ENCODE peak calls at places on chromosomes 5 and 9, in eight cellular contexts. X is AG09309, D is fibroblast of pulmonary artery, U is dorsolateral prefrontal cortex, G is HepG2, S is psoas muscle, L is astrocyte of the spinal cord, R is hepatocyte. P is an unnamed sample.

GRCh38 chr5:7565559-7565958 is 169.6 kb downstream of the ADCY2 start:
- DNase-seq in D (no peak), X (no peak), U (peak), R (no peak), S (no peak), L (no peak), G (no peak), P (no peak)

GRCh38 chr9:19232117-19232829 is 1.8 kb downstream of the DENND4C start:
- DNase-seq in S (no peak), L (peak), D (peak), U (no peak), G (no peak), X (no peak), R (no peak), P (peak)

GRCh38 chr5:168747987-168748777 is 169.0 kb upstream of the PANK3 start:
- DNase-seq in L (no peak), G (peak), X (no peak), S (no peak), D (peak), U (no peak), R (peak), P (peak)

GRCh38 chr5:26945881-26946280 is 92.5 kb downstream of the CDH9 start:
- DNase-seq in R (no peak), L (peak), X (no peak), S (no peak), U (no peak), G (no peak), D (no peak), P (no peak)

GRCh38 chr5:90551376-90551775 is 7.2 kb upstream of the ADGRV1 start:
- DNase-seq in D (no peak), U (no peak), S (no peak), R (no peak), L (no peak), G (no peak), X (no peak), P (no peak)

GRCh38 chr5:179930788-179931473 is 23.2 kb upstream of the TBC1D9B start:
- DNase-seq in L (no peak), S (no peak), G (no peak), U (no peak), X (no peak), D (no peak), R (no peak), P (no peak)

GRCh38 chr9:129570450-129571297 is 50.2 kb downstream of the C9orf50 start:
- DNase-seq in G (peak), D (peak), S (peak), X (peak), L (peak), R (peak), U (peak), P (peak)

GRCh38 chr5:17014686-17015085 is 78.6 kb upstream of the MYO10 start:
- DNase-seq in S (no peak), G (no peak), L (no peak), R (no peak), X (no peak), D (no peak), U (no peak), P (no peak)

GRCh38 chr5:130796902-130797301 is 368.2 kb downstream of the HINT1 start:
- DNase-seq in L (no peak), U (no peak), D (no peak), S (no peak), R (no peak), G (no peak), X (no peak), P (no peak)

GRCh38 chr5:119417891-119418781 is 34.2 kb upstream of the HSD17B4 start:
- DNase-seq in L (peak), U (no peak), G (no peak), D (peak), S (no peak), R (no peak), X (peak), P (peak)

GRCh38 chr9:116686693-116687073 is 422 bp upstream of the TRIM32 start:
- DNase-seq in X (no peak), U (no peak), S (peak), G (peak), R (peak), D (no peak), L (no peak), P (peak)

GRCh38 chr5:177552839-177553455 is 1.4 kb downstream of the FAM193B start:
- DNase-seq in U (peak), S (no peak), X (no peak), R (no peak), G (peak), D (no peak), L (no peak), P (peak)

GRCh38 chr9:136259836-136260235 is 14.2 kb upstream of the QSOX2 start:
- DNase-seq in X (no peak), S (no peak), R (no peak), G (no peak), U (no peak), D (no peak), L (no peak), P (no peak)

GRCh38 chr5:58794875-58795274 is 212.0 kb downstream of the RAB3C start:
- DNase-seq in U (no peak), L (no peak), R (no peak), G (no peak), X (no peak), D (no peak), S (no peak), P (no peak)

GRCh38 chr5:118126159-118126558 is 862.2 kb downstream of the DTWD2 start:
- DNase-seq in L (peak), X (no peak), D (peak), U (no peak), R (no peak), G (no peak), S (no peak), P (no peak)

GRCh38 chr5:76406567-76407155 is 3.6 kb downstream of the IQGAP2 start:
- DNase-seq in X (no peak), D (no peak), L (no peak), R (no peak), G (no peak), U (no peak), S (no peak), P (no peak)

GRCh38 chr5:142507528-142507927 is 178.4 kb downstream of the FGF1 start:
- DNase-seq in U (no peak), R (peak), G (peak), X (no peak), L (no peak), D (no peak), S (no peak), P (no peak)

GRCh38 chr9:135722365-135722764 is 20.4 kb downstream of the KCNT1 start:
- DNase-seq in R (no peak), U (no peak), D (no peak), X (no peak), L (no peak), G (no peak), S (no peak), P (no peak)

GRCh38 chr9:37408933-37409710 is 13.4 kb upstream of the GRHPR start:
- DNase-seq in X (no peak), S (no peak), L (no peak), G (no peak), U (no peak), D (no peak), R (no peak), P (no peak)

GRCh38 chr9:134175291-134175807 is 11.0 kb upstream of the RNU6ATAC start:
- DNase-seq in S (peak), U (no peak), L (no peak), D (no peak), X (no peak), G (no peak), R (no peak), P (no peak)

GRCh38 chr9:591292-591691 is 250.2 kb upstream of the DMRT1 start:
- DNase-seq in U (no peak), X (no peak), R (no peak), L (no peak), S (peak), D (peak), G (no peak), P (no peak)

GRCh38 chr9:18320046-18320445 is 153.9 kb upstream of the ADAMTSL1 start:
- DNase-seq in X (no peak), U (no peak), L (no peak), G (no peak), R (no peak), S (no peak), D (peak), P (no peak)

GRCh38 chr5:107232793-107233192 is 437.9 kb downstream of the EFNA5 start:
- DNase-seq in D (no peak), G (no peak), S (no peak), R (no peak), L (no peak), X (no peak), U (no peak), P (no peak)

GRCh38 chr5:113038714-113039113 is 62.1 kb downstream of the DCP2 start:
- DNase-seq in D (peak), G (no peak), R (no peak), S (no peak), L (peak), U (no peak), X (no peak), P (peak)

GRCh38 chr5:59317023-59317771 is 576.3 kb downstream of the PDE4D start:
- DNase-seq in G (no peak), U (no peak), R (peak), L (peak), S (no peak), D (peak), X (peak), P (no peak)

GRCh38 chr5:82858453-82859043 is 218.6 kb downstream of the TMEM167A start:
- DNase-seq in L (no peak), D (no peak), R (no peak), U (no peak), G (no peak), X (no peak), S (no peak), P (no peak)

GRCh38 chr5:74232281-74232680 is 408.2 kb downstream of the ENC1 start:
- DNase-seq in G (no peak), R (no peak), S (no peak), U (no peak), L (peak), D (peak), X (peak), P (peak)

GRCh38 chr9:2022560-2022959 is 7.4 kb downstream of the SMARCA2 start:
- DNase-seq in S (no peak), G (no peak), U (no peak), D (no peak), X (no peak), L (no peak), R (no peak), P (no peak)
- H3K4me3 ChIP-seq in S (no peak), G (no peak), U (no peak), D (no peak), X (no peak), L (no peak), R (no peak), P (no peak)

GRCh38 chr9:98479967-98480847 is 224.8 kb upstream of the TBC1D2 start:
- DNase-seq in G (peak), D (no peak), X (no peak), R (peak), U (no peak), L (no peak), S (no peak), P (no peak)

GRCh38 chr9:98482248-98482647 is 226.5 kb downstream of the GABBR2 start:
- DNase-seq in U (no peak), L (no peak), R (no peak), S (no peak), G (no peak), X (peak), D (peak), P (peak)

GRCh38 chr9:98485706-98486105 is 223.0 kb downstream of the GABBR2 start:
- DNase-seq in U (no peak), S (no peak), G (no peak), X (no peak), D (no peak), L (peak), R (no peak), P (no peak)

GRCh38 chr9:98481676-98482075 is 226.2 kb upstream of the TBC1D2 start:
- DNase-seq in U (no peak), L (no peak), G (peak), S (no peak), X (no peak), R (no peak), D (no peak), P (peak)

GRCh38 chr9:98484218-98484617 is 224.5 kb downstream of the GABBR2 start:
- DNase-seq in U (no peak), R (no peak), L (peak), X (no peak), D (peak), G (no peak), S (no peak), P (peak)
- TF ChIP-seq CTCF in U (no peak), R (no peak), L (peak), X (peak), D (peak), G (no peak), S (no peak), P (peak)

GRCh38 chr5:157652377-157652692 is at the start of gene SOX30:
- DNase-seq in D (no peak), X (no peak), G (peak), L (no peak), S (no peak), U (no peak), R (no peak), P (no peak)
- H3K4me3 ChIP-seq in D (peak), X (peak), G (no peak), L (peak), S (peak), U (peak), R (no peak), P (peak)

GRCh38 chr9:99192786-99193465 is 28.8 kb downstream of the ALG2 start:
- DNase-seq in R (no peak), S (no peak), L (no peak), U (no peak), X (no peak), D (peak), G (no peak), P (no peak)
- TF ChIP-seq CTCF in R (no peak), S (no peak), L (peak), U (no peak), X (no peak), D (peak), G (no peak), P (peak)

DNA sequence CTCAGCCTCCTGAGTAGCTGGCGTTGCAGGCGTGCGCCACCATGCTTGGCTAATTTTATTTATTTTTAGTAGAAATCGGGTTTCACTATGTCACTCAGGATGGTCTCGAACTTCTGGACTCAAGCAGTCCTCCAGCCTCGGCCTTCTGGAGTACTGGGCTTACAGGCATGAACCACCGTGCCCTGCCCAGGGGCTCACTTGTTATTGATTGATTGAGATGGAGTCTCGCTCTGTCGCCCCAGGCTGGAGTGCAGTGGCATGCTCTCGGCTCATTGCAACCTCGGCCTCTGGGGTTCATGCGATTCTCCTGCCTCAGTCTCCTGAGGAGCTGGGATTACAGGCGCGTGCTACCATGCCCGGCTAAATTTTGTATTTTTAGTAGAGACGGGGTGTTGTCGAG is 1.6 kb downstream of the HSPA4 start:
- DNase-seq in X (no peak), S (no peak), R (no peak), D (no peak), L (no peak), G (no peak), U (no peak), P (no peak)
- H3K4me3 ChIP-seq in X (peak), S (peak), R (peak), D (peak), L (peak), G (peak), U (peak), P (peak)

GRCh38 chr5:28473531-28474107 is 1435.2 kb upstream of the CDH9 start:
- DNase-seq in L (peak), G (peak), U (no peak), D (peak), R (peak), X (no peak), S (no peak), P (no peak)
- TF ChIP-seq CTCF in L (peak), G (peak), U (no peak), D (peak), R (peak), X (no peak), S (no peak), P (no peak)

GRCh38 chr5:40799248-40799647 is 1.1 kb upstream of the PRKAA1 start:
- DNase-seq in X (no peak), D (no peak), S (no peak), G (no peak), L (no peak), R (no peak), U (no peak), P (peak)
- H3K4me3 ChIP-seq in X (no peak), D (peak), S (peak), G (peak), L (peak), R (peak), U (peak), P (peak)

GRCh38 chr9:24846248-24846912 is 300.7 kb upstream of the IZUMO3 start:
- DNase-seq in D (no peak), G (no peak), U (no peak), S (no peak), R (no peak), L (no peak), X (no peak), P (no peak)
- TF ChIP-seq CTCF in D (no peak), G (no peak), U (no peak), S (no peak), R (no peak), L (no peak), X (no peak), P (no peak)

GRCh38 chr9:121122450-121123032 is 47.8 kb downstream of the CNTRL start:
- DNase-seq in R (no peak), S (no peak), U (no peak), L (peak), D (peak), G (no peak), X (no peak), P (no peak)

GRCh38 chr9:121123816-121124536 is 49.2 kb downstream of the CNTRL start:
- DNase-seq in U (no peak), X (no peak), L (no peak), D (no peak), S (no peak), G (no peak), R (no peak), P (no peak)

GRCh38 chr9:121118266-121118665 is 43.5 kb downstream of the CNTRL start:
- DNase-seq in U (no peak), G (no peak), R (no peak), D (no peak), L (no peak), X (no peak), S (no peak), P (no peak)

GRCh38 chr9:121120386-121120785 is 45.6 kb downstream of the CNTRL start:
- DNase-seq in L (no peak), S (no peak), U (no peak), X (no peak), D (no peak), R (no peak), G (no peak), P (no peak)

DNA sequence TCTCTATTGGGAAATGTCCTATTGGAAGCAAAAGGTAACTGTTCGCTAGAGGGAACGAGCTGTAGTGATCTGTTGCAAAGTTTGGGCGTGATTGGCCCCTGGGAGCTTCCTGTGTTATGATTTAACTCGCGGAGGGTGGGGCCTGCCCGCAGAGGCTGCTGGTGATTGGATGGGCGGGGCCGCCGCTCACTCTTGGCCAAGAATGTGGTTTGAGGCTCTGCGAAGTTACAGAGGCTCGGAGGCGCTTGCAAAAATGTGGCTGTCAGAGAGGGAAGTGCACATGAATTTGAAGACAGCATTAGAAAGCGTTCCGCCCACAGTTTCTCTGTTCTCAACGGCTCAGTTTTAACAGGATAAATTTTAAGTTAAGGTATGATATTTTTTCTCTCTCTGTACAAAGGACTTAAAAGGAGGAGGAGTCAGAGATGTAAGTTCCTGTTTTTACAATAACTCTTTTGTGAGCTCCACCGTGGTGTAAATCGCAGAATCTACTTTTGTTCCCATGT is 46.9 kb downstream of the CNTRL start:
- DNase-seq in U (peak), D (peak), R (peak), S (peak), G (peak), L (peak), X (peak), P (peak)
- H3K4me3 ChIP-seq in U (peak), D (peak), R (peak), S (peak), G (peak), L (peak), X (peak), P (peak)

GRCh38 chr9:31839273-31839672 is 545.2 kb upstream of the ACO1 start:
- DNase-seq in R (peak), S (no peak), U (no peak), L (peak), G (peak), X (no peak), D (peak), P (no peak)
- TF ChIP-seq CTCF in R (peak), S (no peak), U (no peak), L (no peak), G (peak), X (no peak), D (no peak), P (no peak)